ENCODE peak calls at places on chromosomes 2 and 18, in eight cellular contexts. D is PC-3; K is nephron progenitor cell; N is fibroblast of lung; W is GM10248; J is GM06990; G is activated CD8-positive, alpha-beta T cell treated with anti-CD3 and anti-CD28 coated beads for 36 hours; V is adrenal gland. P is an unnamed sample.

GRCh38 chr2:189870396-189871089 is 86.3 kb downstream of the PMS1 start:
- DNase-seq in J (no peak), W (no peak), K (no peak), D (no peak), G (no peak), V (no peak), N (no peak), P (no peak)

GRCh38 chr2:238389985-238390682 is 36.6 kb upstream of the ASB1 start:
- DNase-seq in J (no peak), G (no peak), D (no peak), W (no peak), V (no peak), N (peak), K (no peak), P (no peak)

GRCh38 chr2:44869761-44870160 is 71.7 kb upstream of the SIX3 start:
- DNase-seq in K (no peak), N (peak), V (no peak), D (no peak), J (no peak), W (no peak), G (no peak), P (no peak)

GRCh38 chr18:60549338-60549960 is 176.9 kb upstream of the MC4R start:
- DNase-seq in D (peak), V (no peak), G (peak), N (peak), W (peak), K (peak), J (peak), P (peak)

GRCh38 chr2:168244318-168244717 is 3.1 kb downstream of the STK39 start:
- DNase-seq in G (peak), W (no peak), D (peak), V (no peak), K (peak), N (no peak), J (no peak), P (no peak)

GRCh38 chr2:128309341-128310093 is 9.2 kb downstream of the HS6ST1 start:
- DNase-seq in N (peak), D (no peak), G (no peak), W (no peak), V (peak), J (peak), K (peak), P (no peak)

GRCh38 chr2:162044586-162044985 is 29.4 kb downstream of the DPP4 start:
- DNase-seq in K (no peak), G (no peak), D (peak), W (no peak), N (no peak), J (no peak), V (no peak), P (no peak)

GRCh38 chr2:202049840-202050239 is 16.2 kb downstream of the FZD7 start:
- DNase-seq in W (no peak), G (no peak), J (no peak), V (no peak), N (peak), K (no peak), D (no peak), P (no peak)

GRCh38 chr2:26718949-26719686 is 26.6 kb downstream of the KCNK3 start:
- DNase-seq in V (no peak), J (no peak), G (no peak), W (no peak), D (no peak), N (no peak), K (no peak), P (no peak)

GRCh38 chr18:76052196-76052595 is 442.8 kb downstream of the ZNF516 start:
- DNase-seq in K (no peak), J (no peak), G (no peak), N (no peak), W (no peak), D (no peak), V (no peak), P (no peak)

GRCh38 chr2:236972491-236973379 is 113.0 kb upstream of the COPS8 start:
- DNase-seq in W (no peak), G (no peak), V (peak), D (peak), N (peak), J (no peak), K (peak), P (no peak)

GRCh38 chr2:152920846-152921245 is 202.4 kb downstream of the ARL6IP6 start:
- DNase-seq in V (peak), W (no peak), K (no peak), G (no peak), N (peak), J (no peak), D (peak), P (no peak)

GRCh38 chr2:201923991-201924390 is 109.7 kb upstream of the FZD7 start:
- DNase-seq in J (no peak), W (no peak), V (no peak), G (no peak), K (no peak), N (no peak), D (no peak), P (no peak)

GRCh38 chr2:120204945-120205670 is 18.1 kb downstream of the TMEM185B start:
- DNase-seq in W (peak), J (no peak), K (no peak), N (no peak), G (no peak), D (no peak), V (no peak), P (no peak)

GRCh38 chr2:120205901-120206581 is 17.2 kb downstream of the TMEM185B start:
- DNase-seq in J (no peak), D (peak), V (no peak), K (peak), G (peak), N (no peak), W (peak), P (no peak)

GRCh38 chr2:120204417-120204816 is 18.8 kb downstream of the TMEM185B start:
- DNase-seq in J (no peak), W (peak), G (no peak), N (no peak), K (no peak), V (no peak), D (no peak), P (no peak)

GRCh38 chr2:120203341-120204021 is 19.7 kb downstream of the TMEM185B start:
- DNase-seq in D (no peak), V (no peak), J (no peak), G (no peak), N (no peak), W (no peak), K (no peak), P (no peak)

GRCh38 chr2:120204022-120204405 is 19.2 kb downstream of the TMEM185B start:
- DNase-seq in W (peak), D (peak), G (no peak), N (no peak), J (no peak), V (no peak), K (no peak), P (no peak)
- TF ChIP-seq CTCF in W (peak), D (peak), G (no peak), N (no peak), J (peak), V (no peak), K (no peak), P (no peak)

GRCh38 chr18:45738660-45739059 is 14.7 kb downstream of the SLC14A1 start:
- DNase-seq in J (no peak), W (no peak), K (no peak), V (no peak), D (no peak), G (no peak), N (no peak), P (no peak)
- TF ChIP-seq CTCF in J (no peak), W (no peak), K (no peak), V (no peak), D (no peak), G (no peak), N (no peak), P (no peak)

DNA sequence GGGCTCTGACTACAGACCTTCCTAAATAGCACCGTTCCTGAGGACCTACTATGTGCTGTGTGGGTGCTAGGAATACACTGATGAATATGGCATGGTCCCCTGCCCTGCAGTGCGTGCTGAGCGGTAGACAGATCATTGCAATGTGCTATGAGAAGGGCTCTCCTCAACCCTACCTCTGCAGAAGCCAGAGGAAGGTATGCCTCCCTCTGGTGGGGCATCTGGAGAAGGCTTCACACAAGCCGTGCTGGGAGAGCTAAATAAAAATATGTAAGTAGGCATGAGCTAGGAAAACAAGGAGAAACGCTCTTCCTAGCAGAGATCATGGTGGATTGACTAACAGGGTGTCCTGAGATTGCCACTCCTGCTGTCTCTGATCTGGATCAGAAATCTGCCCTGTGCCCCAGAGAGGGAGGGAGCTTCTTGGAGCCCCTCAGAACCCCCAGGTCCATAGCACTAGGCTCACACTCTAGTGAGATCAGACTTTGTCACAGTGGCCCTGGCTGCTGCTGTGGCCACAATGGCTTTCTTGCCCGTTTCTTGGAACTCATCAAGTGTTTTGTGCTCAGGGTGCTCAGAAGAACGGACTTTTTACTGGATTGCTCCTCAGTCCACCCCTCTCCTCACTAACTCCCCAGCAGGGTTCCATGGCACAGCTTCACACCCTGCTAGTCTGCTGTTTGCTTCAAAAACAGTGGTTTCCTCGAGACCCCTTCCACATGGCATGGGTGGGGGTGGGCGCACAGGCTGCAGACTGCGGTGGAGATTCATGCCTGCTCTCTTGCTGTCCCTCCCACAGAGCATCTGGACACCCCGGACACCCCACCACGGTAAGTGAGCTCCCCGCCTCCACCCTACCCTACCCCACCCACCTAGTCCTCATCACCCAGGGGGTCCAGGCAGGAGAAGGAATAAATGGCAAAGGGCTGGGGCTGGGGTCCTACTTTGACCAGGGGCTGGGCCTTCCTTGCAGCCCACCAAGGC is 14.2 kb downstream of the SIGLEC15 start:
- DNase-seq in K (no peak), G (peak), D (peak), N (peak), W (no peak), J (no peak), V (peak), P (no peak)
- TF ChIP-seq CTCF in K (peak), G (peak), D (peak), N (peak), W (peak), J (peak), V (peak), P (no peak)

GRCh38 chr2:241216211-241216761 is 27.8 kb downstream of the ANO7 start:
- DNase-seq in G (no peak), D (no peak), V (no peak), J (no peak), N (no peak), K (peak), W (no peak), P (no peak)

GRCh38 chr2:241219030-241219382 is 30.5 kb downstream of the ANO7 start:
- DNase-seq in D (no peak), K (no peak), J (no peak), V (no peak), G (no peak), N (no peak), W (no peak), P (no peak)

GRCh38 chr2:241219856-241220356 is 31.4 kb downstream of the ANO7 start:
- DNase-seq in V (no peak), G (no peak), J (no peak), W (no peak), D (no peak), K (no peak), N (no peak), P (no peak)

GRCh38 chr2:241217320-241218031 is 29.0 kb downstream of the ANO7 start:
- DNase-seq in D (peak), K (peak), G (peak), J (peak), N (peak), V (peak), W (peak), P (peak)

DNA sequence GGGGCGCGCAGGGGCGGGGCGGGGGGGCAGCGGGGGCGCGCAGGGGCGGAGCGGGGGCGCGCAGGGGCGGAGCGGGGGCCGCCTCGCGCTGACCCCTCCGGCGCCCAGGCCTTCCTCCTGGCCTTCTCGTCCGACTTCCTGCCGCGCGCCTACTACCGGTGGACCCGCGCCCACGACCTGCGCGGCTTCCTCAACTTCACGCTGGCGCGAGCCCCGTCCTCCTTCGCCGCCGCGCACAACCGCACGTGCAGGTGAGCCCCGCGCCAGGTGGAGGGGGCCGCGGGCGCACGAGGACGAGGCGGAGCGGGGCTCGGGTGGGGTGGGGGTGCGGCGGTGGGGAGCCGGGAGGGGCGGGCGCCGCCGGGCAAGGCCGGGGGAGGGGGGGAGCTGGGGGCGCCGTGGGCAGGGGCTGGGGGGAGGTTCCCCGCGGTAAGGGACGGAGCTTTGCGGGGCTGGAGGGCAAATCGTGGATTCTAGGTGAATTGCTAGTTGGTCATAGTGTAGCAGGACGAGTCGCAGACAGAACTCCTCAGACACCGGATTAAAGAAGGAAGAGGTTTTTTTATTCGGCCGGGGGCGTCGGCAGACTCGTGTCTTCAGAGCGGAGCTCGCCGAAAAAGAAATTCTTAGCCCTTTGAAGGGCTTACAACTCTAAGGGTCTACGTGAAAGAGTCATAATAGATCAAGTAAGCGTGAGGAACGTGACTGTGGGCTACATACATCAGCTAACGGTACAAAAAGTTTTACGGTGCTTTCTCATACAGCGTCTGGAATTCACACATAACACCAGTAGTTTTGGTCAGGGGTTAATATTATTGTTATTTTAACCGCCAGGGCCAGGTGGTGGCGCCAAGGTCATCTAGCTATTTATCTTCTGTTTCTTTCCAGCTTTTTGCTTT is 29.9 kb downstream of the ANO7 start:
- DNase-seq in W (peak), J (peak), K (peak), D (peak), N (peak), V (peak), G (peak), P (peak)
- TF ChIP-seq CTCF in W (peak), J (peak), K (no peak), D (peak), N (no peak), V (no peak), G (no peak), P (peak)

DNA sequence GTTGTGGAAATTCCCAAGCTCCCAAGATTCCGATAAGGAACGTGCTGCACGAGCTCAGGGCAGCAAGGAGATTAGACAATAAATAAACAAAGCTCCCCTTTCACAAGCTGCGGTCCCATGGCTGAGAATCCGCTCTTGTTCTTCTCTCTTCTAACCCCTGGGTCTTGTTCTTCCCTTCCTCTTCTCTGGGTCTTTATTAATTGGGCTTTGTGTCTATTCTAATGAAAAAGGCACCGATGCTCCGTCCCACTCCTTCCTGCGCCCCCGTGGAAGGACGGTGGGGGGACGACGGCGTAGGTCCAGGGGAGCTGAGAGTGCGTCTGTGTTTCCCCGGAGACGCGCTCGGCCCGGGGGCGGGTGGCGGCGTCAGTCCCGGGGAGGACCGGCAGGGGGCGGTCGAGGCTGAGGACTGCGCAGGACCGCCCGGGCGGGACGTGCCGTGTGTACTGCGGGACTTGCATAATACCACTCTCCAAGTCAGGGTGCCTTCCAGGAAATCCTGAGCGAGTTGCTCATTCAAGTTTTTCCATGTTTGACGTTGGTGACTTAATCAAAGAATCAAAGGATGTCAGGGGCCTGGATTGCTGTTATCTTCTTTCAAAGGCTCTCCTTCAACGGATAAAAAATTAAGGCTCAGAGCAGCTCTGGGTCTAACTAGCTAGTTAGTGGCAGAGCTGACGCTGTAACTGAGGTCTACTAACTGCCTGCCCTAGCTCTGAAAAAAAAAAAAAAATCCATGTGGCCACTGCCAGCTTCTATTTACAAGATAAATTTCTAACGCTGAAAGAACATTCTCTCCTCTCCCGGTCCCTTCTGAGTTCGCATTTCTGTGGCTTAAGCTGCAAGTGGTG is 321.4 kb downstream of the TGIF1 start:
- DNase-seq in J (peak), K (peak), W (peak), N (peak), D (peak), G (peak), V (peak), P (peak)
- TF ChIP-seq CTCF in J (peak), K (peak), W (peak), N (peak), D (peak), G (peak), V (peak), P (peak)

GRCh38 chr18:77340815-77341214 is 91.2 kb downstream of the GALR1 start:
- DNase-seq in K (no peak), N (no peak), G (no peak), V (no peak), W (no peak), D (no peak), J (no peak), P (no peak)

GRCh38 chr18:77339093-77339492 is 89.4 kb downstream of the GALR1 start:
- DNase-seq in N (no peak), G (no peak), V (no peak), J (no peak), K (no peak), D (no peak), W (no peak), P (no peak)

GRCh38 chr18:77339623-77340022 is 90.0 kb downstream of the GALR1 start:
- DNase-seq in D (no peak), V (no peak), G (no peak), K (no peak), W (no peak), N (no peak), J (no peak), P (no peak)

GRCh38 chr18:77342736-77343135 is 93.1 kb downstream of the GALR1 start:
- DNase-seq in K (no peak), G (no peak), V (no peak), D (no peak), W (no peak), J (no peak), N (no peak), P (no peak)

GRCh38 chr18:77341527-77341926 is 91.9 kb downstream of the GALR1 start:
- DNase-seq in V (no peak), W (no peak), J (no peak), D (no peak), G (no peak), N (no peak), K (no peak), P (no peak)
- TF ChIP-seq CTCF in V (no peak), W (no peak), J (no peak), D (no peak), G (no peak), N (no peak), K (no peak), P (no peak)

DNA sequence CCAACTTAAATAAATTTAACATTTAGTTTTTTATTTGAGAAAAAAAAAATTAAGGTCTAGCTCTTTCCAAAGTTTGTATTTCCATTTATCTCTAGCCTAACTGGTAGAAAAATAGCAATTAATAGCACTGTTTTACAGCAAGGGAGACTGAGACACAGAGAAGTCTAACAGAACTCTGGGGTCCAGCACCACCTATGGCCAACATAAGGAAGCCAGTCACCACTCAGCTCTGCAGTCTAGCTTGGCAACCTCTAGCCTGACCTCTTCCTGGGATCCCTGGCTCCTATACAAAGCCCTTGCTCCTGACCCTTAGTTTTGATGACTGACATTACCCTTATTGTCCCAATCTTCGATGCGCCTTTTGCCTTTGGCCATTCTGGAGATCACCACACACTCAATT is 114.1 kb upstream of the TLK1 start:
- DNase-seq in G (no peak), N (no peak), D (no peak), V (no peak), J (no peak), W (no peak), K (no peak), P (no peak)
- TF ChIP-seq CTCF in G (no peak), N (no peak), D (no peak), V (no peak), J (no peak), W (no peak), K (no peak), P (no peak)